ENCODE peak calls at places on chromosomes 16 and 17, in eight cellular contexts. M is iPS-NIHi11; U is mammary epithelial cell; K is astrocyte of the spinal cord; O is activated CD8-positive, alpha-beta T cell treated with anti-CD3 and anti-CD28 coated beads for 36 hours; B is GM12865; Z is non-pigmented ciliary epithelial cell; N is fibroblast of lung. I is an unnamed sample.

GRCh38 chr17:57043276-57043675 is 41.8 kb upstream of the AKAP1 start:
- DNase-seq in M (no peak), U (no peak), K (no peak), O (no peak), B (no peak), Z (no peak), N (no peak), I (no peak)

GRCh38 chr16:14364386-14365199 is 265.5 kb downstream of the PARN start:
- DNase-seq in M (peak), U (no peak), K (peak), O (no peak), B (no peak), Z (peak), N (peak), I (no peak)

GRCh38 chr17:58337126-58337599 is 8.6 kb upstream of the TSPOAP1 start:
- DNase-seq in M (peak), U (no peak), K (no peak), O (peak), B (peak), Z (no peak), N (no peak), I (no peak)

GRCh38 chr16:52518884-52519283 is 28.1 kb downstream of the TOX3 start:
- DNase-seq in M (no peak), U (no peak), K (no peak), O (no peak), B (no peak), Z (no peak), N (no peak), I (no peak)

GRCh38 chr16:66070140-66070887 is 296.2 kb upstream of the CDH5 start:
- DNase-seq in M (no peak), U (no peak), K (peak), O (no peak), B (no peak), Z (no peak), N (peak), I (no peak)

GRCh38 chr17:73455767-73456166 is 144.0 kb upstream of the CDC42EP4 start:
- DNase-seq in M (peak), U (no peak), K (no peak), O (no peak), B (no peak), Z (no peak), N (no peak), I (no peak)

GRCh38 chr17:31877911-31878702 is 19.1 kb upstream of the COPRS start:
- DNase-seq in M (no peak), U (no peak), K (peak), O (peak), B (no peak), Z (peak), N (peak), I (no peak)

GRCh38 chr17:69533481-69534234 is 119.2 kb downstream of the MAP2K6 start:
- DNase-seq in M (peak), U (no peak), K (no peak), O (no peak), B (no peak), Z (no peak), N (no peak), I (no peak)

GRCh38 chr16:24906199-24906808 is 60.5 kb downstream of the SLC5A11 start:
- DNase-seq in M (no peak), U (no peak), K (peak), O (no peak), B (no peak), Z (peak), N (peak), I (no peak)

GRCh38 chr16:88130681-88131080 is 179.4 kb downstream of the BANP start:
- DNase-seq in M (no peak), U (no peak), K (no peak), O (no peak), B (no peak), Z (no peak), N (no peak), I (no peak)

GRCh38 chr17:79230576-79230975 is 156.0 kb downstream of the ENGASE start:
- DNase-seq in M (no peak), U (no peak), K (no peak), O (no peak), B (no peak), Z (no peak), N (no peak), I (no peak)

GRCh38 chr16:84947022-84947421 is 64.3 kb downstream of the ZDHHC7 start:
- DNase-seq in M (no peak), U (no peak), K (no peak), O (no peak), B (no peak), Z (no peak), N (no peak), I (no peak)

GRCh38 chr17:31408586-31408985 is 17.1 kb downstream of the RAB11FIP4 start:
- DNase-seq in M (no peak), U (no peak), K (no peak), O (no peak), B (no peak), Z (no peak), N (no peak), I (no peak)

I was measured in T-helper 2 cell treated with Interferon-gamma antibody and Interleukin-4, amounts not matched to agents 5 μg/mL and 100 μg/mL, for 36 hours.